ENCODE peak calls at places on chromosomes 7 and 10, in six cellular contexts. O, Q, M, J, I and C are unnamed samples.

GRCh38 chr10:22253578-22253882 is 35.7 kb upstream of the EBLN1 start:
- DNase-seq in O (peak), J (peak), M (peak), I (no peak), Q (peak), C (no peak)

GRCh38 chr10:52318822-52319464 is 4.9 kb downstream of the DKK1 start:
- DNase-seq in Q (no peak), J (peak), O (no peak), I (no peak), M (no peak), C (no peak)

GRCh38 chr7:112362796-112363195 is 87.5 kb upstream of the IFRD1 start:
- DNase-seq in Q (no peak), O (no peak), I (no peak), M (no peak), J (peak), C (no peak)

GRCh38 chr10:87053121-87053520 is 33.0 kb downstream of the FAM25A start:
- DNase-seq in O (no peak), I (no peak), J (peak), Q (no peak), M (no peak), C (no peak)

GRCh38 chr10:117544729-117545140 is 2.2 kb downstream of the EMX2 start:
- DNase-seq in M (no peak), Q (peak), I (no peak), O (no peak), J (no peak), C (peak)

GRCh38 chr10:95841711-95842498 is 65.9 kb upstream of the CC2D2B start:
- DNase-seq in J (peak), I (peak), Q (peak), M (no peak), O (peak), C (peak)

GRCh38 chr7:155729847-155730246 is 82.4 kb downstream of the SHH start:
- DNase-seq in J (peak), O (peak), Q (no peak), M (no peak), I (no peak), C (no peak)

GRCh38 chr7:55515569-55516279 is 56.6 kb downstream of the VOPP1 start:
- DNase-seq in J (no peak), M (no peak), O (no peak), Q (no peak), I (peak), C (peak)

GRCh38 chr10:133379152-133379800 is at the start of gene PAOX:
- DNase-seq in O (peak), Q (peak), I (peak), J (peak), M (peak), C (peak)

GRCh38 chr7:1523838-1524237 is 6.7 kb upstream of the MAFK start:
- DNase-seq in M (no peak), J (no peak), I (no peak), O (peak), Q (no peak), C (no peak)

GRCh38 chr10:63723320-63723719 is 202.1 kb downstream of the REEP3 start:
- DNase-seq in Q (no peak), O (no peak), M (no peak), I (no peak), J (no peak), C (no peak)

GRCh38 chr7:29987821-29988317 is 1.7 kb downstream of the SCRN1 start:
- DNase-seq in I (peak), O (no peak), J (peak), Q (no peak), M (no peak), C (peak)

GRCh38 chr7:155962191-155962967 is 150.1 kb upstream of the SHH start:
- DNase-seq in I (peak), M (no peak), O (peak), J (peak), Q (no peak), C (no peak)

GRCh38 chr7:11193131-11193867 is 219.6 kb downstream of the PHF14 start:
- DNase-seq in O (no peak), Q (peak), J (peak), I (no peak), M (no peak), C (no peak)

GRCh38 chr7:112186300-112186699 is 19.9 kb downstream of the DOCK4 start:
- DNase-seq in Q (no peak), J (no peak), M (no peak), O (no peak), I (no peak), C (no peak)

GRCh38 chr10:131784363-131785120 is 116.3 kb upstream of the PPP2R2D start:
- DNase-seq in I (no peak), J (no peak), M (no peak), O (no peak), Q (no peak), C (no peak)

GRCh38 chr7:91046322-91047088 is 217.7 kb upstream of the FZD1 start:
- DNase-seq in M (no peak), O (no peak), I (no peak), J (peak), Q (no peak), C (no peak)

GRCh38 chr7:42831051-42831952 is 80.6 kb downstream of the C7orf25 start:
- DNase-seq in I (peak), Q (peak), O (peak), M (no peak), J (peak), C (no peak)

GRCh38 chr10:131802991-131803390 is 97.8 kb upstream of the PPP2R2D start:
- DNase-seq in J (no peak), Q (no peak), O (no peak), I (no peak), M (no peak), C (no peak)

GRCh38 chr7:84506151-84506550 is 311.6 kb upstream of the SEMA3A start:
- DNase-seq in I (no peak), M (no peak), Q (no peak), J (no peak), O (no peak), C (no peak)

GRCh38 chr7:150823010-150823409 is 22.4 kb downstream of the TMEM176A start:
- DNase-seq in I (no peak), J (no peak), M (no peak), Q (no peak), O (no peak), C (no peak)

GRCh38 chr10:55144001-55144400 is 343.0 kb upstream of the PCDH15 start:
- DNase-seq in M (no peak), I (no peak), O (no peak), J (no peak), Q (no peak), C (no peak)

GRCh38 chr7:52944916-52945315 is 90.5 kb upstream of the POM121L12 start:
- DNase-seq in I (no peak), O (no peak), M (no peak), J (no peak), Q (no peak), C (no peak)

GRCh38 chr10:68560916-68561691 is 967 bp downstream of the TET1 start:
- DNase-seq in M (no peak), O (no peak), Q (peak), J (peak), I (no peak), C (peak)

GRCh38 chr10:58282615-58283014 is 13.7 kb downstream of the CISD1 start:
- DNase-seq in O (no peak), Q (no peak), M (no peak), J (peak), I (peak), C (peak)

GRCh38 chr7:47550788-47551470 is 31.0 kb downstream of the TNS3 start:
- DNase-seq in M (no peak), I (no peak), Q (no peak), O (no peak), J (no peak), C (no peak)

GRCh38 chr7:36283711-36284130 is 105.9 kb upstream of the ANLN start:
- DNase-seq in I (peak), M (no peak), J (no peak), Q (no peak), O (no peak), C (peak)

GRCh38 chr7:42198974-42199668 is 37.9 kb downstream of the GLI3 start:
- DNase-seq in Q (no peak), M (no peak), I (no peak), O (no peak), J (no peak), C (no peak)

GRCh38 chr7:35581564-35581963 is 113.4 kb downstream of the HERPUD2 start:
- DNase-seq in Q (no peak), J (no peak), M (no peak), O (no peak), I (no peak), C (no peak)

GRCh38 chr10:27448926-27449325 is 55.2 kb upstream of the RAB18 start:
- DNase-seq in I (no peak), M (no peak), J (peak), Q (no peak), O (no peak), C (no peak)

GRCh38 chr7:50449501-50449880 is 659 bp downstream of the FIGNL1 start:
- DNase-seq in M (no peak), O (no peak), I (no peak), J (no peak), Q (no peak), C (no peak)

GRCh38 chr7:76515999-76516443 is 5.7 kb downstream of the UPK3B start:
- DNase-seq in Q (peak), J (peak), O (peak), I (peak), M (no peak), C (peak)
- TF ChIP-seq CTCF in Q (peak), J (peak), O (peak), I (peak), M (peak), C (peak)

DNA sequence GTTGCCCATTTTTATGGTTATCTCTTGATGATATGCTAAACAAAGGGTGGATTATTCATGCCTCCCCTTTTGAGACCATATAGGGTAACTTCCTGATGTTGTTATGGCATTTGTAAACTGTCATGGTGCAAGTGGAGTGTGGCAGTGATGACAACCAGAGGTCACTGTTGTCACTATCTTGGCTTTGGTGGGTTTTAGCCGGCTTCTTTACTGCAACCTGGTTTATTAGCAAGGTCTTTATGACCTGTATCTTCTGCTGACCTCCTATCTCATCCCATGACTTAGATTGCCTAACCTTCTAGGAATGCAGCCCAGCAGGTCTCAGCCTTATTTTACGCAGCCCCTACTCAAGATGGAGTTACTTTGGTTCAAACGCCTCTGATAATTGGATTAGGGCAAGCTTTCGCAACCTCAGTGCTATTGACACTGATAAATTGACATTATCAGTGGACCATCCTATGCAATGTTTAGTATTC is 36.9 kb downstream of the BAG3 start:
- DNase-seq in J (no peak), M (no peak), I (peak), Q (no peak), O (no peak), C (no peak)
- TF ChIP-seq CTCF in J (no peak), M (no peak), I (peak), Q (no peak), O (no peak), C (no peak)

DNA sequence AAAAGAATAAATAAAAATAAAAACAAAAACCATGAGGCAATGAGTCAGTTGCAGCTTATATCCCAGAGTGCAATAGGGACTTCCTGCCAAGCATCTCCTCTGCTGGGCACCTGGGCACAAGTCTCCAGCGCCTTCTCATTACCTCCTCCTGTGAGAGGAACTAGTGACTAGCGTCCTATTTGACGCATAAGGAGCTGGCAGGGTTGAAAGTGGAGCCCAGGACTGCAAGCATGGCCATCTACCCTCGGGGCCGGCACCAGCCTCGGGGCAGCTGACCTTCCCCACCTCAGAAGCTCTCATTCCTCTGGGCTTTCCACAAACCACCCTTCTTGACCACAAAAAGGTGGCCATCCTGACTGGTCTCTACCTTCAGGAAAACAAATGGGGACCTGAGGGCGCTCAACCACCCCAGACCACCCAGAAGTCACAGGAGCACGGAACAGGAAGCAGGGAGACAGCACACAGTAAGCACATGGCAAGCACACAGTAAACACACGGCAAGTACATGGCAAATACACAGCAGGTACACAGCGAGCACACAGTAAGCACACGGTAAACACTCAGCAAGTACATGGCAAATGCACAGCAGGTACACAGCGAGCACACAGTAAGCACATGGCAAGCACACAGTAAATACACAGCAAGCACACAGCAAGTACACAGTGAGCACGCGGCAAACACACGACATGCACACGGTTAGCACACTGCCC is 19.1 kb downstream of the CTBP2 start:
- DNase-seq in Q (no peak), O (no peak), J (no peak), M (no peak), I (no peak), C (no peak)
- TF ChIP-seq CTCF in Q (no peak), O (no peak), J (no peak), M (no peak), I (no peak), C (no peak)

GRCh38 chr10:112475565-112476233 is 28.7 kb downstream of the VTI1A start:
- DNase-seq in O (no peak), Q (no peak), I (no peak), M (no peak), J (peak), C (no peak)
- TF ChIP-seq CTCF in O (peak), Q (no peak), I (peak), M (peak), J (peak), C (peak)

GRCh38 chr7:81260152-81260551 is 341.3 kb upstream of the SEMA3C start:
- DNase-seq in O (no peak), I (no peak), Q (no peak), J (peak), M (no peak), C (no peak)

GRCh38 chr7:81256991-81257390 is 338.1 kb upstream of the SEMA3C start:
- DNase-seq in I (no peak), J (peak), O (no peak), M (no peak), Q (peak), C (no peak)
- TF ChIP-seq CTCF in I (no peak), J (peak), O (no peak), M (no peak), Q (no peak), C (no peak)

GRCh38 chr10:15439381-15439837 is 68.3 kb upstream of the FAM171A1 start:
- DNase-seq in M (no peak), Q (peak), I (no peak), J (peak), O (no peak), C (no peak)
- TF ChIP-seq CTCF in M (no peak), Q (no peak), I (no peak), J (peak), O (no peak), C (no peak)